ENCODE peak calls at places on chromosome X, in four cellular contexts. H is HepG2, Y is K562, Z is A549. R is an unnamed sample.

GRCh38 chrX:22063284-22063683 is 31.2 kb downstream of the PHEX start:
- DNase-seq in H (no peak), Y (peak), Z (no peak), R (no peak)

GRCh38 chrX:39689374-39690104 is 408.2 kb downstream of the BCOR start:
- DNase-seq in H (no peak), Y (no peak), Z (no peak), R (no peak)

GRCh38 chrX:41010188-41010846 is 74.9 kb upstream of the USP9X start:
- DNase-seq in H (peak), Y (peak), Z (peak), R (peak)

GRCh38 chrX:39309721-39310152 is 508.5 kb downstream of the MID1IP1 start:
- DNase-seq in H (no peak), Y (peak), Z (peak), R (no peak)

GRCh38 chrX:40314070-40314469 is 216.3 kb upstream of the BCOR start:
- DNase-seq in H (no peak), Y (peak), Z (no peak), R (no peak)

GRCh38 chrX:2283111-2283847 is 217.5 kb downstream of the DHRSX start:
- DNase-seq in H (no peak), Y (no peak), Z (no peak), R (no peak)

GRCh38 chrX:106415276-106415895 is 196.4 kb upstream of the RADX start:
- DNase-seq in H (peak), Y (peak), Z (peak), R (peak)

GRCh38 chrX:120840826-120841225 is 34.8 kb downstream of the CT47B1 start:
- DNase-seq in H (no peak), Y (no peak), Z (peak), R (no peak)

GRCh38 chrX:19554786-19555185 is 39.5 kb upstream of the MAP3K15 start:
- DNase-seq in H (no peak), Y (no peak), Z (no peak), R (peak)

GRCh38 chrX:3518870-3519269 is 172.4 kb upstream of the MXRA5 start:
- DNase-seq in H (peak), Y (peak), Z (peak), R (peak)

GRCh38 chrX:43000121-43000520 is 222.2 kb upstream of the PPP1R2C start:
- DNase-seq in H (no peak), Y (no peak), Z (no peak), R (no peak)

GRCh38 chrX:1397441-1397840 is 5.5 kb upstream of the SLC25A6 start:
- DNase-seq in H (no peak), Y (no peak), Z (no peak), R (no peak)

GRCh38 chrX:148499638-148500427 is 584 bp upstream of the AFF2 start:
- DNase-seq in H (no peak), Y (no peak), Z (no peak), R (no peak)

GRCh38 chrX:46200423-46200822 is 344.8 kb downstream of the ZNF674 start:
- DNase-seq in H (no peak), Y (no peak), Z (no peak), R (no peak)

GRCh38 chrX:130097507-130098201 is 12.6 kb downstream of the ELF4 start:
- DNase-seq in H (peak), Y (no peak), Z (no peak), R (no peak)

GRCh38 chrX:118736394-118737010 is 9.1 kb downstream of the IL13RA1 start:
- DNase-seq in H (no peak), Y (no peak), Z (no peak), R (no peak)

GRCh38 chrX:140343226-140343873 is 161.5 kb downstream of the SOX3 start:
- DNase-seq in H (no peak), Y (no peak), Z (no peak), R (peak)

GRCh38 chrX:30635630-30636029 is 17.6 kb upstream of the GK start:
- DNase-seq in H (no peak), Y (peak), Z (no peak), R (peak)

GRCh38 chrX:97876697-97877407 is 993.1 kb downstream of the RPA4 start:
- DNase-seq in H (no peak), Y (no peak), Z (no peak), R (no peak)
- TF ChIP-seq MAZ in H (no peak), Y (no peak), Z (no peak), R (no peak)

DNA sequence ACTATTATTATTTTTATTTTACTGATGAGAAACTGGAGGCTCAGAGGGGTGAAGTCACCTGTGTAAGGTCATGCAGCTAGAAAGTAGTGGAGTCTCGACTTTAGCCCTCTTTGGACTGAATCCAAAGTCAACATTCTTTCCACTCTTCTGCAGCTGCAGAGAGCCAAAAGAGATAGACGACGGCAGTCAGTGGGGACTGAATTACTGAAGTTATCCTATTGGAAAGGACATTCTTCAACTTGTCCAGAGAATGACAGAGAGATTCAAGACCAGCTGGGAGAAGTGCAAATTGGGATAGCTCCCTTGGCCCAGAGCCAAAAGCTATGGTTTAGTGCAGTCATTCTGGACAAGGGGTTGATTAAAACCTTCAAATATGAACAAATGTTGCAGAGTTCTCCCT is 42.5 kb downstream of the VGLL1 start:
- DNase-seq in H (peak), Y (peak), Z (no peak), R (no peak)
- TF ChIP-seq MAZ in H (no peak), Y (no peak), Z (no peak), R (no peak)

GRCh38 chrX:108186811-108187210 is 95.2 kb downstream of the ATG4A start:
- DNase-seq in H (peak), Y (no peak), Z (peak), R (peak)
- TF ChIP-seq MAZ in H (no peak), Y (no peak), Z (no peak), R (no peak)

DNA sequence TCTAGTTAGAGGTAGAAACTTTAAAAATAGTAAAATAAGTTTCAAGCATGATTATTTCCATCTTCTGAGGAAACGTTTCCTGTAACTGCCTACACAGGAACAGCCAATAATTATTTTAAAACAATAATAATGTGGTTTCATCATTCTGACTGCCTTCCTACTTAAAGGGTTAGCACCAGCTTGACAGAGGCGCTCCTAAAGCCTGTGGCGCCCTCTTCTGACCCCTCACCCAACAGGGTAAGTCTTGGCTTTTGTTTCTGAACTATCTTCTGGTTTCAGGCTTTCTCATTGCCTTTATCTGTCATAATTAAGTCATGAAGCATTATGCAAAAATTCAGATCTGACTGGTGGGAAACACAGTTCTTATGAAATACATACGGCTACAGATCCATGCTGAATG is 96.7 kb downstream of the ITM2A start:
- DNase-seq in H (no peak), Y (peak), Z (peak), R (no peak)
- TF ChIP-seq MAZ in H (no peak), Y (no peak), Z (no peak), R (no peak)

GRCh38 chrX:9566150-9566621 is 101.3 kb downstream of the TBL1X start:
- DNase-seq in H (peak), Y (no peak), Z (peak), R (peak)

GRCh38 chrX:9561199-9561598 is 96.3 kb downstream of the TBL1X start:
- DNase-seq in H (no peak), Y (no peak), Z (no peak), R (no peak)

GRCh38 chrX:9560219-9560618 is 95.4 kb downstream of the TBL1X start:
- DNase-seq in H (no peak), Y (no peak), Z (no peak), R (no peak)

GRCh38 chrX:9558615-9559014 is 93.8 kb downstream of the TBL1X start:
- DNase-seq in H (no peak), Y (no peak), Z (no peak), R (peak)

GRCh38 chrX:9562851-9563250 is 98.0 kb downstream of the TBL1X start:
- DNase-seq in H (peak), Y (no peak), Z (peak), R (peak)
- TF ChIP-seq MAZ in H (no peak), Y (no peak), Z (no peak), R (no peak)

GRCh38 chrX:150574824-150575409 is 6.5 kb downstream of the MTM1 start:
- DNase-seq in H (no peak), Y (no peak), Z (no peak), R (no peak)
- TF ChIP-seq MAZ in H (no peak), Y (no peak), Z (no peak), R (no peak)

DNA sequence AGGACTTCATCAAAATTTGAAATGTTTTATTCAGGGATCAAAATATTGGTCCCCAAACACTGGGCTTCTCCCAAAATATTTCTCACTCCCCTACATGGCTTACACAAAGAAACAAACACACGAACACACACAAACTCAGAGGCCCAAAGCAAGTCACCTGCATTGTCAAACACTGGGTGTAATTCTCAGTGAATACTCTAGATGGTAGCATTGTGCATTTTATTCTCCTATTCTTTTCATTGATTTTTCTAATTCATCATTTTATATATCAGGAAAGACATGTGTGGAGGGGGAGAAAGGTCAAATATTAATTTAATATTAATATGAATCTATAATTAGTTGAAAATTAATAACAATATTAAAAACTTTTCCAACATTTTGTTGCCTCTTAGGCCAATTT is 72.3 kb upstream of the TNMD start:
- DNase-seq in H (no peak), Y (peak), Z (peak), R (peak)
- TF ChIP-seq MAZ in H (no peak), Y (no peak), Z (no peak), R (no peak)

DNA sequence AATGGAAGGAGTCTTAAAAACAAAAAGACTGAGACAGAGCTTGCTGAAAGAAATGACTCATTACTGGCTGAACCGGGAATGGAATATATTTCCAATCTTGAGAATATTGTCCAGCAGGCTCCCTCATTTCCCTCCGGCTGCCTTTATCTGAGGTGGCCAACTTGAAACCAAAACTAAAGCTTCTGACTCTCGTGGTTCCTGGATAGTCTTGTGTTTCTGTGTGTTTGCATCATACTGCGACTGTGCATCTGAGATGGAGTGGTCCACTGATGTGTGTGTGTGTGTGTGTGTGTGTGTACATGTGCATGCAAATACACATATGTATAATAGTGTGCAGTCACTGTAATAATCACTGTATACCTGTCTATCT is 145.6 kb upstream of the SCML1 start:
- DNase-seq in H (no peak), Y (no peak), Z (no peak), R (peak)
- TF ChIP-seq MAZ in H (no peak), Y (no peak), Z (no peak), R (no peak)

GRCh38 chrX:49230500-49231232 is 2.5 kb downstream of the CACNA1F start:
- DNase-seq in H (peak), Y (peak), Z (no peak), R (no peak)
- TF ChIP-seq MAZ in H (no peak), Y (no peak), Z (no peak), R (no peak)

GRCh38 chrX:11687157-11687556 is 21.4 kb upstream of the ARHGAP6 start:
- DNase-seq in H (no peak), Y (no peak), Z (no peak), R (no peak)
- TF ChIP-seq MAZ in H (no peak), Y (no peak), Z (no peak), R (no peak)